ENCODE peak calls at places on chromosomes 4 and X, in ten cellular contexts. T is A549; P is gastrocnemius medialis; D is left ventricle myocardium inferior; K is CD8-positive, alpha-beta T cell; L is breast epithelium; M is pancreas; N is astrocyte; E is lung; S is mammary epithelial cell. V is an unnamed sample.

GRCh38 chr4:137083571-137083970 is 448.7 kb downstream of the PCDH18 start:
- DNase-seq in T (no peak), P (no peak), D (no peak), K (no peak), L (no peak), M (no peak), N (no peak), E (no peak), S (no peak), V (no peak)

GRCh38 chr4:153220709-153221367 is 16.6 kb downstream of the TRIM2 start:
- DNase-seq in T (no peak), P (no peak), D (no peak), K (no peak), L (no peak), M (no peak), N (peak; percentile 38), E (no peak), S (no peak), V (no peak)

GRCh38 chrX:46180258-46180687 is 364.9 kb downstream of the ZNF674 start:
- DNase-seq in T (no peak), P (no peak), D (no peak), K (no peak), L (no peak), M (no peak), N (peak; percentile 97), E (no peak), S (peak; percentile 82), V (no peak)

GRCh38 chrX:103919336-103919682 is 43.1 kb upstream of the TMSB15B start:
- DNase-seq in T (peak; percentile 72), P (no peak), D (no peak), K (no peak), L (no peak), M (no peak), N (peak; percentile 44), E (no peak), S (no peak), V (no peak)

GRCh38 chrX:135086197-135086854 is 34.0 kb downstream of the ETDB start:
- DNase-seq in T (peak; percentile 47), P (no peak), D (no peak), K (no peak), L (no peak), M (no peak), N (peak; percentile 34), E (no peak), S (peak; percentile 68), V (no peak)

GRCh38 chr4:165133150-165133549 is 20.5 kb upstream of the TMEM192 start:
- DNase-seq in T (no peak), P (no peak), D (no peak), K (no peak), L (no peak), M (no peak), N (no peak), E (no peak), S (no peak), V (no peak)

GRCh38 chrX:40154229-40154852 is 56.6 kb upstream of the BCOR start:
- DNase-seq in T (peak; percentile 53), P (peak; percentile 70), D (peak; percentile 46), K (no peak), L (no peak), M (peak; percentile 57), N (no peak), E (no peak), S (no peak), V (no peak)

GRCh38 chr4:15506464-15506863 is 36.8 kb downstream of the CC2D2A start:
- DNase-seq in T (no peak), P (no peak), D (no peak), K (no peak), L (no peak), M (no peak), N (peak; percentile 81), E (no peak), S (no peak), V (no peak)

GRCh38 chr4:180532691-180533090 is 1710.5 kb upstream of the TENM3 start:
- DNase-seq in T (no peak), P (no peak), D (no peak), K (no peak), L (no peak), M (no peak), N (no peak), E (no peak), S (no peak), V (no peak)

GRCh38 chr4:26878729-26879415 is 18.2 kb downstream of the STIM2 start:
- DNase-seq in T (no peak), P (no peak), D (no peak), K (no peak), L (no peak), M (no peak), N (peak; percentile 43), E (no peak), S (peak; percentile 73), V (no peak)

GRCh38 chr4:92263010-92263409 is 40.8 kb upstream of the GRID2 start:
- DNase-seq in T (no peak), P (no peak), D (no peak), K (no peak), L (no peak), M (no peak), N (no peak), E (no peak), S (no peak), V (no peak)

GRCh38 chr4:3413675-3414420 is 27.9 kb upstream of the HGFAC start:
- DNase-seq in T (no peak), P (peak; percentile 8), D (no peak), K (no peak), L (no peak), M (no peak), N (no peak), E (no peak), S (no peak), V (no peak)

GRCh38 chr4:7607156-7607910 is 172.6 kb upstream of the PSAPL1 start:
- DNase-seq in T (no peak), P (no peak), D (no peak), K (no peak), L (no peak), M (no peak), N (peak; percentile 66), E (no peak), S (no peak), V (no peak)

GRCh38 chr4:94171616-94172015 is 36.0 kb upstream of the SMARCAD1 start:
- DNase-seq in T (no peak), P (no peak), D (no peak), K (no peak), L (no peak), M (no peak), N (no peak), E (no peak), S (no peak), V (no peak)

GRCh38 chr4:115121351-115122043 is 8.1 kb upstream of the NDST4 start:
- DNase-seq in T (no peak), P (no peak), D (no peak), K (no peak), L (no peak), M (no peak), N (no peak), E (no peak), S (no peak), V (no peak)

GRCh38 chr4:115119804-115120352 is 6.5 kb upstream of the NDST4 start:
- DNase-seq in T (no peak), P (no peak), D (no peak), K (no peak), L (no peak), M (no peak), N (no peak), E (no peak), S (no peak), V (no peak)
- TF ChIP-seq CTCF in T (peak; percentile 5), P (no peak), D (no peak), K (no peak), L (no peak), M (no peak), N (no peak), E (no peak), S (peak; percentile 4), V (no peak)

DNA sequence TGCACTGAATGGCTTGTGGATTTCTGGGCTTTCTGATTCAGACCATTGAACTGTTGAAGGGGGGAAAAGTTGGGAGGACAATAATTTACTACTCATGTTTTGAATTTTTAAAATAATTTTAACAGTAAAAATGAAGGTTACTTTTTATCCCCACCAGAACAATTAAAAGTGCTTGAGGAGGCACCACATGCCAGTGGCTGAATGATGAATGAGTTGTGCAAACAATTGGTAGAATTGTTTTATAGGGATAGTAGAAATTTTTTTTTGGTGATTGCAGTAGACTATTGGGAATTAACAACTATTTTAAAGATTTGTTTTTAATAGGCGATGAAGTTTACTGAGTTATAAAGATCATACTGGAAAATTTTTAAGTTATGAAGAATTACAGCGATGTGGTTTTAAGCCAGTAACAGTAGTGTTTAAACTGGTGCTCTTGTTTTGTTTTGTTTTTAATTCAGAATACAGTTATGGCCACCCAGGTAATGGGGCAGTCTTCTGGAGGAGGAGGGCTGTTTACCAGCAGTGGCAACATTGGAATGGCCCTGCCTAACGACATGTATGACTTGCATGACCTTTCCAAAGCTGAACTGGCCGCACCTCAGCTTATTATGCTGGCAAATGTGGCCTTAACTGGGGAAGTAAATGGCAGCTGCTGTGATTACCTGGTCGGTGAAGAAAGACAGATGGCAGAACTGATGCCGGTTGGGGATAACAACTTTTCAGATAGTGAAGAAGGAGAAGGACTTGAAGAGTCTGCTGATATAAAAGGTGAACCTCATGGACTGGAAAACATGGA is 2.7 kb downstream of the REST start:
- DNase-seq in T (no peak), P (no peak), D (no peak), K (no peak), L (no peak), M (no peak), N (no peak), E (no peak), S (no peak), V (no peak)
- H3K27ac ChIP-seq in T (peak overlapping the region; percentile 92), P (no peak overlapping the region), D (peak overlapping the region; percentile 93), K (peak overlapping the region; percentile 86), L (no peak overlapping the region), M (no peak overlapping the region), N (no peak overlapping the region), E (no peak overlapping the region), S (peak overlapping the region; percentile 63), V (peak overlapping the region; percentile 98)

DNA sequence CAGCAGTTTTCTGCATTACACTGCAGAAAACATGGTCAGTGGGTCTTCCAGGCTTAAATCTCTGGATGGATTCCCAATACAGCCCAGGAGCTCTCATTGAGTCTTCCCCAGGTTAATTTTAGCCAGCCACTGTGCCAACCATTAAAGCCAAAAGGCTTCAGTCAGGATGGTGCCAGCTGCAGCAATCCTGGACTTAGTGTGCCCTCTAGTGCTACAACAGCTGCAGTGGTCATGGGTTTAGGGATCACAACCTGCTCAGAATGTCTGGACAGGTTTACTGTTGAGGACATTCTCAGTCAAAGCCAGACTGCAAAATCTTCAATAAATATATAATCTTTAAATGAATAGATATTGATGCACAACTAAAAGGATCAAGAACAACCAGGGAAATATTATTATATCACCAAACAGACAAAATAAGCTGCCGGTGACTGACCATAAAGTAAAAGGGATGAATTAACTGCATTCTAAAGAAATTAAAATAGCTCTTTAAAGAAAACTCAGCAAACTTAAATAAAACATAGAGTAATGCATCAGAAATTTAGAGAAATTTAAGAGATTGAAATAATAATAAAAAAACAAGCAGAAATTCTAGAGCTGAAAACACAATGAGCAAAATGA is 639.9 kb downstream of the SPOCK3 start:
- DNase-seq in T (peak; percentile 15), P (no peak), D (no peak), K (no peak), L (no peak), M (peak; percentile 19), N (peak; percentile 34), E (no peak), S (peak; percentile 50), V (no peak)
- H3K4me1 ChIP-seq in T (no peaks in the 10 kb centered on the region), P (no peaks in the 10 kb centered on the region), D (no peaks in the 10 kb centered on the region), K (no peaks in the 10 kb centered on the region), L (no peaks in the 10 kb centered on the region), M (no peaks in the 10 kb centered on the region), N (no peaks in the 10 kb centered on the region), E (no peaks in the 10 kb centered on the region), S (no peaks in the 10 kb centered on the region), V (no peaks in the 10 kb centered on the region)

GRCh38 chr4:38318737-38319455 is 345.1 kb upstream of the KLF3 start:
- DNase-seq in T (peak; percentile 81), P (peak; percentile 88), D (peak; percentile 89), K (no peak), L (peak; percentile 85), M (peak; percentile 90), N (peak; percentile 96), E (peak; percentile 90), S (peak; percentile 96), V (peak; percentile 91)
- TF ChIP-seq CTCF in T (no peak), P (no peak), D (peak; percentile 24), K (no peak), L (no peak), M (no peak), N (no peak), E (no peak), S (peak; percentile 6), V (peak; percentile 31)